ENCODE peak calls at places on chromosomes 11 and 22, in five cellular contexts. One of them, this sample, is unnamed.
A peak's percentile ranks its signal among the peaks of the same experiment; 100 is the strongest.

GRCh38 chr11:14232652-14233051 is 126.3 kb downstream of the RRAS2 start:
- DNase-seq in cardiac muscle cell: no peak
- DNase-seq in left ventricle myocardium inferior: no peak
- DNase-seq in H1: no peak
- DNase-seq in omental fat pad: no peak
- DNase-seq in this sample: no peak

GRCh38 chr11:128259816-128260215 is 327.5 kb downstream of the ETS1 start:
- DNase-seq in omental fat pad: no peak
- DNase-seq in cardiac muscle cell: no peak
- DNase-seq in left ventricle myocardium inferior: no peak
- DNase-seq in H1: no peak
- DNase-seq in this sample: no peak

GRCh38 chr11:116537121-116537520 is 235.7 kb downstream of the BUD13 start:
- DNase-seq in omental fat pad: no peak
- DNase-seq in cardiac muscle cell: no peak
- DNase-seq in H1: no peak
- DNase-seq in left ventricle myocardium inferior: no peak
- DNase-seq in this sample: no peak

GRCh38 chr11:7057641-7058040 is 31.2 kb upstream of the RBMXL2 start:
- DNase-seq in omental fat pad: no peak
- DNase-seq in cardiac muscle cell: peak; percentile 2
- DNase-seq in left ventricle myocardium inferior: no peak
- DNase-seq in H1: no peak
- DNase-seq in this sample: no peak

GRCh38 chr22:30314918-30315317 is 11.8 kb downstream of the TBC1D10A start:
- DNase-seq in cardiac muscle cell: no peak
- DNase-seq in H1: no peak
- DNase-seq in left ventricle myocardium inferior: no peak
- DNase-seq in omental fat pad: no peak
- DNase-seq in this sample: no peak

GRCh38 chr11:72113170-72113808 is 794 bp upstream of the ANAPC15 start:
- DNase-seq in cardiac muscle cell: no peak
- DNase-seq in left ventricle myocardium inferior: no peak
- DNase-seq in omental fat pad: no peak
- DNase-seq in H1: no peak
- DNase-seq in this sample: peak; percentile 95

GRCh38 chr11:71505781-71506180 is 21.3 kb upstream of the KRTAP5-7 start:
- DNase-seq in H1: no peak
- DNase-seq in omental fat pad: no peak
- DNase-seq in left ventricle myocardium inferior: no peak
- DNase-seq in cardiac muscle cell: no peak
- DNase-seq in this sample: no peak

GRCh38 chr11:69941546-69942332 is 122.5 kb upstream of the FGF3 start:
- DNase-seq in H1: no peak
- DNase-seq in omental fat pad: no peak
- DNase-seq in cardiac muscle cell: no peak
- DNase-seq in left ventricle myocardium inferior: peak; percentile 9
- DNase-seq in this sample: no peak

GRCh38 chr11:73597340-73597955 is 464 bp downstream of the FAM168A start:
- DNase-seq in omental fat pad: no peak
- DNase-seq in cardiac muscle cell: no peak
- DNase-seq in H1: no peak
- DNase-seq in left ventricle myocardium inferior: no peak
- DNase-seq in this sample: no peak

GRCh38 chr11:86761978-86762377 is 38.4 kb upstream of the PRSS23 start:
- DNase-seq in H1: no peak
- DNase-seq in left ventricle myocardium inferior: no peak
- DNase-seq in omental fat pad: no peak
- DNase-seq in cardiac muscle cell: peak; percentile 64
- DNase-seq in this sample: peak; percentile 50

GRCh38 chr11:2376751-2377451 is at the start of gene CD81:
- DNase-seq in left ventricle myocardium inferior: no peak
- DNase-seq in cardiac muscle cell: peak; percentile 53
- DNase-seq in H1: no peak
- DNase-seq in omental fat pad: no peak
- DNase-seq in this sample: no peak

GRCh38 chr11:5808500-5809121 is at the start of gene OR52N2:
- DNase-seq in omental fat pad: peak; percentile 67
- DNase-seq in H1: no peak
- DNase-seq in cardiac muscle cell: peak; percentile 81
- DNase-seq in left ventricle myocardium inferior: peak; percentile 54
- DNase-seq in this sample: peak; percentile 67

GRCh38 chr11:125976156-125976555 is 30.3 kb downstream of the VSIG10L2 start:
- DNase-seq in omental fat pad: no peak
- DNase-seq in left ventricle myocardium inferior: no peak
- DNase-seq in cardiac muscle cell: no peak
- DNase-seq in H1: no peak
- DNase-seq in this sample: no peak

GRCh38 chr22:44354288-44354687 is 41.5 kb upstream of the SHISAL1 start:
- DNase-seq in omental fat pad: no peak
- DNase-seq in cardiac muscle cell: no peak
- DNase-seq in left ventricle myocardium inferior: no peak
- DNase-seq in H1: no peak
- DNase-seq in this sample: no peak

GRCh38 chr11:47791774-47792173 is 24.6 kb upstream of the FNBP4 start:
- DNase-seq in cardiac muscle cell: no peak
- DNase-seq in omental fat pad: no peak
- DNase-seq in left ventricle myocardium inferior: no peak
- DNase-seq in H1: no peak
- DNase-seq in this sample: no peak

GRCh38 chr22:33526434-33527107 is 393.7 kb downstream of the LARGE1 start:
- DNase-seq in omental fat pad: no peak
- DNase-seq in cardiac muscle cell: no peak
- DNase-seq in H1: no peak
- DNase-seq in left ventricle myocardium inferior: no peak
- DNase-seq in this sample: no peak

GRCh38 chr22:40178417-40179409 is 988 bp downstream of the TNRC6B start:
- DNase-seq in left ventricle myocardium inferior: peak; percentile 28
- DNase-seq in omental fat pad: no peak
- DNase-seq in H1: no peak
- DNase-seq in cardiac muscle cell: peak; percentile 59
- DNase-seq in this sample: peak; percentile 56

GRCh38 chr11:31383116-31383515 is 13.5 kb downstream of the DNAJC24 start:
- DNase-seq in omental fat pad: no peak
- DNase-seq in H1: no peak
- DNase-seq in cardiac muscle cell: no peak
- DNase-seq in left ventricle myocardium inferior: no peak
- DNase-seq in this sample: no peak

GRCh38 chr11:117824571-117825537 is at the start of gene FXYD2:
- DNase-seq in cardiac muscle cell: peak; percentile 69
- DNase-seq in H1: no peak
- DNase-seq in left ventricle myocardium inferior: peak; percentile 74
- DNase-seq in omental fat pad: peak; percentile 25
- DNase-seq in this sample: no peak

GRCh38 chr11:6474806-6475500 is 1.2 kb upstream of the TRIM3 start:
- DNase-seq in H1: no peak
- DNase-seq in left ventricle myocardium inferior: no peak
- DNase-seq in cardiac muscle cell: no peak
- DNase-seq in omental fat pad: no peak
- DNase-seq in this sample: no peak

GRCh38 chr22:41908409-41909289 is 6.2 kb downstream of the SHISA8 start:
- DNase-seq in cardiac muscle cell: no peak
- DNase-seq in H1: no peak
- DNase-seq in left ventricle myocardium inferior: no peak
- DNase-seq in omental fat pad: no peak
- DNase-seq in this sample: no peak

GRCh38 chr11:19660076-19660475 is 52.6 kb upstream of the NAV2 start:
- DNase-seq in omental fat pad: no peak
- DNase-seq in left ventricle myocardium inferior: no peak
- DNase-seq in cardiac muscle cell: no peak
- DNase-seq in H1: no peak
- DNase-seq in this sample: peak; percentile 63

GRCh38 chr22:26763633-26764295 is 106.4 kb downstream of the MIAT start:
- DNase-seq in omental fat pad: no peak
- DNase-seq in H1: no peak
- DNase-seq in cardiac muscle cell: peak; percentile 29
- DNase-seq in left ventricle myocardium inferior: no peak
- DNase-seq in this sample: peak; percentile 45

GRCh38 chr11:63517156-63517555 is 11.3 kb downstream of the LGALS12 start:
- DNase-seq in cardiac muscle cell: no peak
- DNase-seq in omental fat pad: no peak
- DNase-seq in H1: no peak
- DNase-seq in left ventricle myocardium inferior: no peak
- DNase-seq in this sample: no peak

GRCh38 chr22:49349181-49349835 is 478.4 kb downstream of the BRD1 start:
- DNase-seq in cardiac muscle cell: no peak
- DNase-seq in left ventricle myocardium inferior: no peak
- DNase-seq in H1: no peak
- DNase-seq in omental fat pad: no peak
- DNase-seq in this sample: no peak

GRCh38 chr22:47034076-47034808 is 271.8 kb downstream of the TBC1D22A start:
- DNase-seq in cardiac muscle cell: no peak
- DNase-seq in omental fat pad: no peak
- DNase-seq in H1: no peak
- DNase-seq in left ventricle myocardium inferior: peak; percentile 7
- DNase-seq in this sample: no peak

DNA sequence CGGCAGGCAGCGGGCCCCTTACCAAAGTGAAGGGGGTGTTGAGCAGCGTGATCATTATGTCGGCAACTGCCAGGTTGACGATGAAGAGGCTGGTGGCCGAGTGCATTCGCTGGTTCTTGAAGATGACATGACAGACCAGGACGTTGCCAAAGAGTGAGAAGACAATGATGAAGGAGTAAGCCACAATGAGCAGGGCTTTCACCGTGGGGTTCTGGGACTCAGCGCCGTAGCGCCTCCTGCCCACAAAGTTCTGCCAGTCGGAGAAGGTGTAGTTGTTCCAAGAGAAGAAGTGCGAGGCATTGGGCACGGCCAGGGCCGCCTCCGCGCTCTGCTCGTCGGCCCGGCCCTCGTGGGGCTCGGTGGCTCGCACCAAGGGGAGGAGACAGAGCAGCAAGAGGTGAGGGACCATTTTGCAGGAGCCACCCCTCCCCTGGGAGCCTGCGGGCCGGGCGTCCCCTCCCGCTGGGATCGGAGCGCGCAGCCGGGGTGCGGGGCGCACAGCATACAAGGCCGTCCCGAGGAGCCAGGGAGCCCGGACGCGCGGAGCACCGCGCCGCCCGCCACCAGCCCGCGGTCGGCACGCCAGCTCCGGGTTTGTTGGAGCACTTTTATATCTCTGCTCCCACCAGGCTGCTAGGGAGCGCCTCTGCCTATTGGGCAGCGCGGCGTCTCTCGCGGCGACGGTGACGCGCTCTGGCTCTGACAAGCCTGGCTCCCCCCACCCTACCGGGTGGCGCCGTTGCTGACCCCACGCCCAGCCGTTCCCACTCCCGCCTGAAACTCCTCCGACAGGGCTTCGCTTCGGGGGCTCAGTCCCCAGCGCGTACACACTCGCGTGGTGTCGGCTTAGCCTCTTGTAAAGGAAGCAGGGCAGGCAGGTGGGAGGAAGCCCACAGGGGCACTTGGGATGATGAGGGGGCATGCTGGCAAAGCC is at the start of gene GPR83:
- DNase-seq in omental fat pad: no peak
- DNase-seq in cardiac muscle cell: peak; percentile 20
- DNase-seq in H1: no peak
- DNase-seq in left ventricle myocardium inferior: peak; percentile 19
- DNase-seq in this sample: no peak
- TF ChIP-seq CTCF in omental fat pad: no peak
- TF ChIP-seq CTCF in cardiac muscle cell: peak; percentile 4
- TF ChIP-seq CTCF in H1: no peak
- TF ChIP-seq CTCF in left ventricle myocardium inferior: no peak
- TF ChIP-seq CTCF in this sample: no peak

GRCh38 chr11:67691149-67691548 is 16.7 kb upstream of the ALDH3B2 start:
- DNase-seq in cardiac muscle cell: no peak
- DNase-seq in H1: no peak
- DNase-seq in omental fat pad: no peak
- DNase-seq in left ventricle myocardium inferior: no peak
- DNase-seq in this sample: no peak
- TF ChIP-seq CTCF in cardiac muscle cell: peak; percentile 27
- TF ChIP-seq CTCF in H1: peak; percentile 17
- TF ChIP-seq CTCF in omental fat pad: no peak
- TF ChIP-seq CTCF in left ventricle myocardium inferior: peak; percentile 37
- TF ChIP-seq CTCF in this sample: peak; percentile 23

DNA sequence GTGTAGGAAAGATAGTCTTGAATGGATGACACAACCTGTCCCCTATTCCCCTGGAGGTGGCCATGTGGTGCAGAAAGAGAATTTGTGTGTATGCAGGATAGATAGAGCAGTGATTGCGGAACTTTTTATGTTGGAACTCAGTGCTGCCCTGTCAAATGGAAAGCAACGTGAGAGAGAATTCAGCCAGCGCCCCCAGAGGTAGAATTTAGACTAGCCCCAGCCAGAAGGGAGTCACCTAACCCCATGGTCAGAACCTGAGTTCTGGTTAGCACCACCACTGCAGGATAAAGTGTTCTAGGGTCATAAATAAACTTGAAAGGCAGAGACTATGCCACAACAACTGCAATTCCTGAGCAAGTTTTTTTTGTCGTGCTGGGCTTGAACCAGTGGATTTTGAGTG is 152.9 kb upstream of the GRIA4 start:
- DNase-seq in left ventricle myocardium inferior: no peak
- DNase-seq in H1: no peak
- DNase-seq in omental fat pad: no peak
- DNase-seq in cardiac muscle cell: no peak
- DNase-seq in this sample: no peak
- TF ChIP-seq CTCF in left ventricle myocardium inferior: no peak
- TF ChIP-seq CTCF in H1: peak; percentile 47
- TF ChIP-seq CTCF in omental fat pad: no peak
- TF ChIP-seq CTCF in cardiac muscle cell: no peak
- TF ChIP-seq CTCF in this sample: peak; percentile 31

GRCh38 chr11:45087761-45088160 is 58.7 kb upstream of the PRDM11 start:
- DNase-seq in omental fat pad: no peak
- DNase-seq in cardiac muscle cell: no peak
- DNase-seq in left ventricle myocardium inferior: no peak
- DNase-seq in H1: no peak
- DNase-seq in this sample: no peak

GRCh38 chr11:45090607-45091006 is 55.8 kb upstream of the PRDM11 start:
- DNase-seq in H1: no peak
- DNase-seq in omental fat pad: no peak
- DNase-seq in cardiac muscle cell: no peak
- DNase-seq in left ventricle myocardium inferior: no peak
- DNase-seq in this sample: no peak

GRCh38 chr11:45089251-45089650 is 57.2 kb upstream of the PRDM11 start:
- DNase-seq in left ventricle myocardium inferior: peak; percentile 86
- DNase-seq in omental fat pad: peak; percentile 49
- DNase-seq in cardiac muscle cell: peak; percentile 99
- DNase-seq in H1: no peak
- DNase-seq in this sample: peak; percentile 90

GRCh38 chr11:45091563-45092392 is 54.7 kb upstream of the PRDM11 start:
- DNase-seq in H1: no peak
- DNase-seq in cardiac muscle cell: peak; percentile 86
- DNase-seq in left ventricle myocardium inferior: no peak
- DNase-seq in omental fat pad: no peak
- DNase-seq in this sample: no peak

GRCh38 chr11:45089845-45090499 is 56.5 kb upstream of the PRDM11 start:
- DNase-seq in H1: no peak
- DNase-seq in omental fat pad: no peak
- DNase-seq in left ventricle myocardium inferior: no peak
- DNase-seq in cardiac muscle cell: peak; percentile 72
- DNase-seq in this sample: peak; percentile 32
- TF ChIP-seq CTCF in H1: peak; percentile 49
- TF ChIP-seq CTCF in omental fat pad: no peak
- TF ChIP-seq CTCF in left ventricle myocardium inferior: no peak
- TF ChIP-seq CTCF in cardiac muscle cell: peak; percentile 41
- TF ChIP-seq CTCF in this sample: peak; percentile 52

This sample was measured in HFFc6.